ENCODE peak calls at places on chromosomes 3 and 15, in six cellular contexts. E is A549, T is pancreas, B is suprapubic skin, Q is OCI-LY7, A is thoracic aorta. R is an unnamed sample.

GRCh38 chr3:171306631-171307030 is 153.6 kb downstream of the TNIK start:
- DNase-seq in E (peak; percentile 10), T (no peak), B (no peak), Q (no peak), A (peak; percentile 32), R (no peak)

GRCh38 chr3:5019411-5020261 is 40.4 kb downstream of the BHLHE40 start:
- DNase-seq in E (peak; percentile 49), T (no peak), B (no peak), Q (no peak), A (no peak), R (no peak)

GRCh38 chr3:64319391-64319790 is 94.1 kb upstream of the PRICKLE2 start:
- DNase-seq in E (peak; percentile 31), T (no peak), B (no peak), Q (no peak), A (no peak), R (peak; percentile 63)

GRCh38 chr15:36977620-36978610 is 122.4 kb downstream of the MEIS2 start:
- DNase-seq in E (no peak), T (no peak), B (no peak), Q (no peak), A (no peak), R (peak; percentile 63)

GRCh38 chr15:59296181-59296617 is 76.5 kb downstream of the MYO1E start:
- DNase-seq in E (peak; percentile 62), T (no peak), B (no peak), Q (no peak), A (no peak), R (no peak)

GRCh38 chr3:56773588-56774330 is 28.0 kb downstream of the ARHGEF3 start:
- DNase-seq in E (no peak), T (no peak), B (no peak), Q (no peak), A (no peak), R (no peak)

GRCh38 chr3:157134620-157135191 is 25.2 kb downstream of the CCNL1 start:
- DNase-seq in E (no peak), T (peak; percentile 79), B (no peak), Q (no peak), A (peak; percentile 48), R (no peak)

GRCh38 chr3:139318431-139318816 is 25.4 kb upstream of the MRPS22 start:
- DNase-seq in E (no peak), T (no peak), B (peak; percentile 48), Q (no peak), A (no peak), R (no peak)

GRCh38 chr3:28476194-28476593 is 127.6 kb upstream of the AZI2 start:
- DNase-seq in E (peak; percentile 54), T (no peak), B (no peak), Q (peak; percentile 43), A (no peak), R (peak; percentile 15)

GRCh38 chr3:30470566-30470965 is 135.8 kb upstream of the TGFBR2 start:
- DNase-seq in E (no peak), T (no peak), B (no peak), Q (no peak), A (no peak), R (no peak)

GRCh38 chr3:58497074-58497473 is 5.2 kb downstream of the KCTD6 start:
- DNase-seq in E (no peak), T (no peak), B (no peak), Q (peak; percentile 54), A (no peak), R (no peak)
- H3K4me1 ChIP-seq in E (peaks cover 32% of the 10 kb centered on the region), T (peaks cover 5% of the 10 kb centered on the region), B (peaks cover 55% of the 10 kb centered on the region), Q (peaks cover 56% of the 10 kb centered on the region), A (peaks cover 26% of the 10 kb centered on the region), R (peaks cover 9% of the 10 kb centered on the region)

DNA sequence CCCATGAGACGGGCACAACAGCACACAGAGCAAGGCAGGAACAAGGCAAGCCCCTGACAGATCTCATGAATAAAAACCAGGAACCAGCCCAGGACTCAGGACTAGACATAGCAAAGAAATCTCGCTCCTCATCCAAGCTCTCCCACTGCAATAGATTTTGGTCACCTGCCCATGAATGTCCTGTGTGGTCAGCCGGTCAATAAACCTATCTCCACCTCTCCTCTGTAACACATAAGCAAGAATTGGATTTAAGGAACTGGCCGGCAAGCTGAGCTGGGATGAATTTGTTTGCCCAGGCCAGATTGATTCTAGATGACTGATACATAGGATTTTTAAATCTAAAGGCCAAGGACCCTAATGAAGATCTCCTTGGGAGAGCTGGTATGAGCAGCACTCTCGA is 46.3 kb upstream of the SMAD3 start:
- DNase-seq in E (no peak), T (no peak), B (peak; percentile 8), Q (no peak), A (no peak), R (no peak)
- H3K4me1 ChIP-seq in E (peaks cover 15% of the 10 kb centered on the region), T (peaks cover 6% of the 10 kb centered on the region), B (peaks cover 9% of the 10 kb centered on the region), Q (no peaks in the 10 kb centered on the region), A (peaks cover 5% of the 10 kb centered on the region), R (peaks cover 5% of the 10 kb centered on the region)

GRCh38 chr3:14719006-14719405 is 44.1 kb downstream of the C3orf20 start:
- DNase-seq in E (no peak), T (no peak), B (no peak), Q (no peak), A (no peak), R (no peak)
- H3K4me1 ChIP-seq in E (no peaks in the 10 kb centered on the region), T (no peaks in the 10 kb centered on the region), B (no peaks in the 10 kb centered on the region), Q (peaks cover 25% of the 10 kb centered on the region), A (no peaks in the 10 kb centered on the region), R (no peaks in the 10 kb centered on the region)

GRCh38 chr3:105813710-105814109 is 55.1 kb downstream of the CBLB start:
- DNase-seq in E (no peak), T (no peak), B (no peak), Q (no peak), A (no peak), R (no peak)
- H3K4me1 ChIP-seq in E (peaks cover 40% of the 10 kb centered on the region), T (peaks cover 16% of the 10 kb centered on the region), B (peaks cover 11% of the 10 kb centered on the region), Q (peaks cover 52% of the 10 kb centered on the region), A (peaks cover 11% of the 10 kb centered on the region), R (peaks cover 8% of the 10 kb centered on the region)